ENCODE peak calls at places on chromosomes 7 and 10, in six cellular contexts. U is EL, I is neuronal stem cell, L is iPS-NIHi11, Y is neural progenitor cell, B is cardiac muscle cell. K is an unnamed sample.

GRCh38 chr10:42938351-42938750 is 138.5 kb upstream of the RET start:
- DNase-seq in U (no peak), I (no peak), L (no peak), Y (no peak), B (no peak), K (no peak)

GRCh38 chr7:51034531-51035264 is 252.0 kb upstream of the GRB10 start:
- DNase-seq in U (peak), I (no peak), L (no peak), Y (peak), B (no peak), K (no peak)

GRCh38 chr7:101823596-101823995 is 6.2 kb downstream of the CUX1 start:
- DNase-seq in U (no peak), I (no peak), L (no peak), Y (no peak), B (no peak), K (no peak)

GRCh38 chr7:5497158-5498103 is 73.8 kb upstream of the TNRC18 start:
- DNase-seq in U (no peak), I (no peak), L (no peak), Y (no peak), B (peak), K (no peak)

GRCh38 chr7:129225931-129226572 is 1.2 kb downstream of the AHCYL2 start:
- DNase-seq in U (no peak), I (no peak), L (no peak), Y (peak), B (peak), K (no peak)

GRCh38 chr7:17212188-17212587 is 86.3 kb upstream of the AHR start:
- DNase-seq in U (no peak), I (no peak), L (no peak), Y (no peak), B (no peak), K (no peak)

GRCh38 chr7:156943091-156944041 is 6.1 kb upstream of the NOM1 start:
- DNase-seq in U (no peak), I (no peak), L (no peak), Y (no peak), B (no peak), K (no peak)

GRCh38 chr10:28677889-28678686 is 767 bp downstream of the BAMBI start:
- DNase-seq in U (peak), I (no peak), L (peak), Y (peak), B (no peak), K (peak)

GRCh38 chr7:29826530-29826822 is 20.2 kb downstream of the WIPF3 start:
- DNase-seq in U (no peak), I (no peak), L (no peak), Y (no peak), B (no peak), K (no peak)

GRCh38 chr7:47669178-47669878 is 87.4 kb upstream of the TNS3 start:
- DNase-seq in U (peak), I (no peak), L (no peak), Y (no peak), B (no peak), K (no peak)

GRCh38 chr10:92970301-92971070 is 90.1 kb upstream of the CYP26C1 start:
- DNase-seq in U (peak), I (no peak), L (no peak), Y (no peak), B (no peak), K (no peak)

GRCh38 chr10:102065561-102066420 is 642 bp downstream of the HPS6 start:
- DNase-seq in U (peak), I (peak), L (peak), Y (peak), B (peak), K (peak)

GRCh38 chr10:115422624-115423023 is 329.5 kb downstream of the ATRNL1 start:
- DNase-seq in U (no peak), I (no peak), L (no peak), Y (no peak), B (no peak), K (no peak)

GRCh38 chr10:119807960-119808697 is 64.5 kb downstream of the MCMBP start:
- DNase-seq in U (peak), I (no peak), L (no peak), Y (no peak), B (no peak), K (no peak)

GRCh38 chr7:44154703-44155102 is 13.6 kb upstream of the MYL7 start:
- DNase-seq in U (peak), I (no peak), L (no peak), Y (no peak), B (no peak), K (no peak)

GRCh38 chr7:73681031-73681430 is 2.2 kb downstream of the DNAJC30 start:
- DNase-seq in U (peak), I (no peak), L (no peak), Y (no peak), B (no peak), K (no peak)

GRCh38 chr7:124700655-124701054 is 64.9 kb downstream of the GPR37 start:
- DNase-seq in U (no peak), I (no peak), L (no peak), Y (no peak), B (no peak), K (no peak)

GRCh38 chr7:36692444-36692843 is 31.9 kb downstream of the AOAH start:
- DNase-seq in U (no peak), I (no peak), L (no peak), Y (no peak), B (no peak), K (no peak)

GRCh38 chr10:125200396-125200795 is 40.0 kb upstream of the CTBP2 start:
- DNase-seq in U (no peak), I (no peak), L (no peak), Y (no peak), B (no peak), K (no peak)

GRCh38 chr7:50068850-50069551 is 24.0 kb downstream of the ZPBP start:
- DNase-seq in U (peak), I (no peak), L (peak), Y (no peak), B (no peak), K (no peak)

GRCh38 chr7:36601596-36601995 is 122.7 kb downstream of the AOAH start:
- DNase-seq in U (peak), I (no peak), L (no peak), Y (no peak), B (no peak), K (no peak)

GRCh38 chr7:158951725-158952124 is 95.4 kb downstream of the DYNC2I1 start:
- DNase-seq in U (no peak), I (no peak), L (no peak), Y (no peak), B (no peak), K (no peak)

GRCh38 chr10:50990568-50991495 is 83.5 kb upstream of the PRKG1 start:
- DNase-seq in U (peak), I (no peak), L (peak), Y (peak), B (peak), K (no peak)

GRCh38 chr10:96846926-96847325 is 14.8 kb downstream of the LCOR start:
- DNase-seq in U (no peak), I (no peak), L (no peak), Y (no peak), B (no peak), K (no peak)

GRCh38 chr7:64868469-64868868 is 34.6 kb upstream of the ZNF273 start:
- DNase-seq in U (no peak), I (no peak), L (no peak), Y (no peak), B (no peak), K (no peak)

K was measured in neural crest cell.